ENCODE peak calls at places on chromosomes 12 and 14, in ten cellular contexts. C, H, G, R, O, N, T, P, A and F are unnamed samples.

GRCh38 chr14:50402965-50403364 is 6.3 kb upstream of the CDKL1 start:
- DNase-seq in T (no peak), O (no peak), C (no peak), A (no peak), R (peak; percentile 42), H (no peak), N (no peak), P (no peak), G (peak; percentile 39), F (no peak)

GRCh38 chr12:61502179-61502578 is 758.0 kb upstream of the USP15 start:
- DNase-seq in R (no peak), T (no peak), C (no peak), P (no peak), G (no peak), A (no peak), H (no peak), N (no peak), O (no peak), F (no peak)

GRCh38 chr12:38155526-38156496 is 160.8 kb upstream of the ALG10B start:
- DNase-seq in G (no peak), A (no peak), O (peak; percentile 84), H (peak; percentile 10), C (no peak), T (no peak), N (peak; percentile 56), P (no peak), R (no peak), F (no peak)

GRCh38 chr14:94120667-94121335 is 8.6 kb downstream of the IFI27L2 start:
- DNase-seq in G (peak; percentile 25), T (no peak), O (no peak), N (no peak), P (no peak), A (no peak), H (no peak), R (peak; percentile 53), C (no peak), F (no peak)

GRCh38 chr12:79415754-79416435 is 274.9 kb downstream of the PAWR start:
- DNase-seq in T (no peak), H (no peak), R (peak; percentile 87), A (no peak), N (no peak), G (peak; percentile 91), C (no peak), P (peak; percentile 54), O (no peak), F (no peak)

GRCh38 chr14:77114609-77115008 is 16.6 kb downstream of the CIPC start:
- DNase-seq in T (no peak), O (no peak), P (no peak), H (no peak), G (no peak), N (no peak), R (peak; percentile 14), A (no peak), C (no peak), F (no peak)

GRCh38 chr12:123055281-123055766 is 74.8 kb downstream of the ARL6IP4 start:
- DNase-seq in T (peak; percentile 19), N (no peak), G (no peak), P (no peak), C (no peak), R (no peak), A (no peak), O (no peak), H (no peak), F (no peak)

GRCh38 chr12:4562034-4562657 is at the start of gene DYRK4:
- DNase-seq in O (peak; percentile 91), G (no peak), T (peak; percentile 86), H (peak; percentile 46), A (peak; percentile 88), R (peak; percentile 55), C (peak; percentile 89), P (peak; percentile 91), N (peak; percentile 89), F (no peak)

GRCh38 chr12:67966560-67966959 is 22.7 kb upstream of the IFNG-AS1 start:
- DNase-seq in A (no peak), N (no peak), O (no peak), H (no peak), R (no peak), P (no peak), G (peak; percentile 56), T (no peak), C (no peak), F (no peak)

GRCh38 chr14:71586131-71586893 is 345.9 kb upstream of the RGS6 start:
- DNase-seq in P (no peak), T (no peak), C (no peak), R (peak; percentile 18), N (no peak), A (no peak), O (no peak), G (no peak), H (no peak), F (no peak)

GRCh38 chr12:126204326-126204725 is 1139.1 kb downstream of the AACS start:
- DNase-seq in N (no peak), G (no peak), P (no peak), A (no peak), O (no peak), H (no peak), C (no peak), T (no peak), R (no peak), F (no peak)

GRCh38 chr12:75455839-75456238 is 24.7 kb upstream of the GLIPR1 start:
- DNase-seq in N (no peak), A (no peak), H (no peak), T (no peak), G (no peak), O (no peak), R (no peak), C (no peak), P (no peak), F (no peak)

GRCh38 chr12:108567974-108568652 is 5.7 kb downstream of the ISCU start:
- DNase-seq in O (no peak), C (no peak), N (no peak), H (no peak), A (no peak), P (no peak), R (no peak), T (no peak), G (no peak), F (no peak)

GRCh38 chr14:56795284-56795622 is 15.0 kb downstream of the OTX2 start:
- DNase-seq in T (no peak), P (no peak), H (no peak), A (no peak), R (no peak), N (no peak), O (no peak), C (no peak), G (no peak), F (no peak)

GRCh38 chr14:87002831-87003230 is 990.2 kb downstream of the GALC start:
- DNase-seq in T (no peak), P (no peak), N (no peak), G (no peak), O (no peak), R (no peak), H (no peak), A (no peak), C (no peak), F (no peak)
- TF ChIP-seq CTCF in T (no peak), P (no peak), N (no peak), G (no peak), O (peak; percentile 45), R (no peak), H (no peak), A (no peak), C (no peak), F (no peak)

DNA sequence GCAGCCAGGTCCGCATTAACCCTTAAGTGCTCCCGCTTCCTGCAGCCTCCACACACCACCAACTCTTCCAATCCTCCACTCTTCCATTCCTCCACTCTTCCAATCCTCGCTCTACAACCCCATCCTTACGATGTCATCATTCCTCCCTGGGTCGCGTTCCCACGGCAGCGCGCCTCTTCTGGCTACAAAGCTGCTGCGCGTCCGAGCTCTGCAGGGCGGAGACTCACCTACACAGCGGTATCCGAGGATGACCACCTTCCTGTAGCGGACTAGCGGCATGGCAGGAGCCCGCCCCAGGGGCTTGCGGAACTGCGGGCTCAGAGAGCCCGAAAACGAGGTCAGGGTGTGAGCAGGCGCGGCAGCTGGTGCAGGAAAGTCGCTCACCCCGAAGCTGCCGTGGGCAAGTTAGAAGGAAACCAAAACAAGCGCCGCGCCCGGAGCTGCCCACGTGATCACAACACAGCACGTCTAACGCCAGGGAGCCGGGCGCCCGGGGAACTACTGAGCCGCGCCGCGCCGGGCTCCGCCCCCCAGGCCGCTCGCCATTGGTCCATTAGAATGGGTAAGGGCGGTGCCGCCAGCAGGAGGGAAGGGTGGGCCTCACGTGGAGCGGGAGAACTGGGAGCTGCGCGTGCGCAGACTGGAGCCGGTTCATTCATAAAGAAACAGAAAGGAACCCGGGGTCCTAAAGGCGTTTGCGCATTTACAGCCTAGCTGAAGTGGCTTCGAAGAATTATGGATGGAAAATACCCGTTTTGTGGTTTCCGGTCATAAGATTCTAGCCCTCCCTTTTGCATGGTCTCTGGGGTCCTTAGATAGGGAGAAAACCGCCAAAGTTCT is at the start of gene RHEBL1:
- DNase-seq in P (peak; percentile 99), G (peak; percentile 98), C (peak; percentile 98), T (peak; percentile 99), R (peak; percentile 98), N (peak; percentile 99), H (peak; percentile 98), O (peak; percentile 99), A (peak; percentile 99), F (peak; percentile 98)
- TF ChIP-seq CTCF in P (no peak), G (peak; percentile 38), C (peak; percentile 39), T (no peak), R (peak; percentile 34), N (peak; percentile 14), H (peak; percentile 41), O (no peak), A (no peak), F (no peak)

GRCh38 chr12:105775351-105775750 is 363.4 kb downstream of the NUAK1 start:
- DNase-seq in P (no peak), A (no peak), R (peak; percentile 38), G (peak; percentile 54), T (no peak), O (no peak), H (no peak), N (no peak), C (no peak), F (no peak)
- TF ChIP-seq CTCF in P (no peak), A (no peak), R (peak; percentile 20), G (peak; percentile 44), T (no peak), O (peak; percentile 39), H (no peak), N (peak; percentile 5), C (no peak), F (no peak)

GRCh38 chr14:102646615-102647014 is 54.2 kb downstream of the RCOR1 start:
- DNase-seq in T (no peak), N (no peak), H (no peak), O (no peak), P (no peak), C (no peak), G (no peak), R (no peak), A (no peak), F (no peak)

GRCh38 chr14:102645746-102646440 is 53.4 kb downstream of the RCOR1 start:
- DNase-seq in H (no peak), G (no peak), C (no peak), A (no peak), R (no peak), P (no peak), O (no peak), N (no peak), T (no peak), F (peak; percentile 25)

DNA sequence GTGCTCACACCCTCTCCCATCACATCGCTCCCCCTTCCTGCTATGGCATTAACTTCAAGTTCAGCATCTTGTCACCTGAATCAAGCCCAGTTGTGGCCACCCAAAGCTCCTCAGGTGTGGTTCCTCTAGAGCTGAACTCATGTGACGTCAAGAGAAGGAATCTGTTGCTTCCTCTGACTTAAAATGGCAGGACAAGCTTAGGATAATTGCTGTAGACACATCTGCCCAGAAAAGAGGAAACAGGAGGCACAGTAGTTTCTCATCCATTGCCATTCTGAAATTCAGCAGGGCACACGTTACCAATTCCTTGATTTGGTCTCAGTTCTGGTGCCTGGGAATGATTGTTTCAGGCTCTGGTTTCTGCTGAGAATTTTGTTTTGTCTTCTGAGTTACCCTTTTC is 52.1 kb downstream of the RCOR1 start:
- DNase-seq in G (no peak), P (no peak), O (no peak), C (no peak), T (no peak), H (no peak), A (no peak), N (no peak), R (no peak), F (no peak)
- TF ChIP-seq CTCF in G (no peak), P (no peak), O (no peak), C (no peak), T (no peak), H (no peak), A (no peak), N (no peak), R (no peak), F (no peak)